ENCODE peak calls at places on chromosome 2, in six cellular contexts. Y, M, Z, B, T and F are unnamed samples.

GRCh38 chr2:52194342-52194741 is 1162.4 kb upstream of the NRXN1 start:
- DNase-seq in Y (no peak), M (no peak), Z (no peak), B (no peak), T (no peak), F (no peak)

GRCh38 chr2:95379616-95379925 is 22.9 kb upstream of the FAHD2A start:
- DNase-seq in Y (no peak), M (no peak), Z (peak; percentile 83), B (no peak), T (no peak), F (no peak)

GRCh38 chr2:110828330-110828729 is 96.0 kb downstream of the ACOXL start:
- DNase-seq in Y (no peak), M (peak; percentile 3), Z (no peak), B (no peak), T (no peak), F (no peak)

GRCh38 chr2:136135924-136136906 is 18.3 kb upstream of the CXCR4 start:
- DNase-seq in Y (no peak), M (no peak), Z (no peak), B (no peak), T (peak; percentile 54), F (no peak)

GRCh38 chr2:39146630-39147029 is 25.8 kb upstream of the SOS1 start:
- DNase-seq in Y (no peak), M (no peak), Z (no peak), B (no peak), T (no peak), F (no peak)

GRCh38 chr2:8125741-8126691 is 555.8 kb upstream of the ID2 start:
- DNase-seq in Y (no peak), M (peak; percentile 76), Z (no peak), B (no peak), T (no peak), F (no peak)

GRCh38 chr2:205343103-205343502 is 339.2 kb upstream of the NRP2 start:
- DNase-seq in Y (no peak), M (no peak), Z (no peak), B (no peak), T (no peak), F (no peak)

GRCh38 chr2:154710685-154711084 is 12.2 kb downstream of the KCNJ3 start:
- DNase-seq in Y (no peak), M (no peak), Z (no peak), B (no peak), T (no peak), F (no peak)